ENCODE peak calls at places on chromosome 19, in five cellular contexts. X is AG09309; D is GM03348; C is activated CD4-positive, alpha-beta T cell treated with anti-CD3 and anti-CD28 coated beads for 24 hours; B is non-pigmented ciliary epithelial cell. T is an unnamed sample.

GRCh38 chr19:24140099-24140498 is 53.1 kb downstream of the ZNF254 start:
- DNase-seq in B (peak), C (no peak), D (no peak), X (peak), T (peak)

GRCh38 chr19:1081301-1082164 is 13.6 kb downstream of the POLR2E start:
- DNase-seq in D (no peak), X (no peak), C (no peak), B (no peak), T (no peak)

GRCh38 chr19:13350761-13351160 is 155.5 kb downstream of the CACNA1A start:
- DNase-seq in X (no peak), B (no peak), C (no peak), D (no peak), T (no peak)

GRCh38 chr19:58538257-58539168 is 5.4 kb upstream of the TRIM28 start:
- DNase-seq in D (no peak), C (no peak), X (no peak), B (no peak), T (no peak)

GRCh38 chr19:14089662-14090508 is 666 bp downstream of the SAMD1 start:
- DNase-seq in B (no peak), D (peak), C (no peak), X (no peak), T (no peak)

GRCh38 chr19:58499021-58499927 is 12.5 kb downstream of the SLC27A5 start:
- DNase-seq in D (peak), X (peak), B (peak), C (peak), T (peak)

GRCh38 chr19:1490311-1491113 is at the start of gene PCSK4:
- DNase-seq in C (peak), X (peak), B (peak), D (peak), T (peak)

GRCh38 chr19:18483119-18483518 is 38.8 kb downstream of the ELL start:
- DNase-seq in X (no peak), C (no peak), B (no peak), D (no peak), T (no peak)

GRCh38 chr19:57280913-57281425 is 684 bp downstream of the ZNF460 start:
- DNase-seq in D (peak), X (no peak), C (no peak), B (no peak), T (no peak)

GRCh38 chr19:13962738-13963602 is 10.7 kb downstream of the DCAF15 start:
- DNase-seq in D (no peak), B (no peak), C (no peak), X (no peak), T (no peak)

GRCh38 chr19:16013181-16013850 is 63.0 kb upstream of the TPM4 start:
- DNase-seq in B (no peak), X (no peak), C (no peak), D (no peak), T (no peak)

GRCh38 chr19:29690842-29691241 is 24.2 kb downstream of the C19orf12 start:
- DNase-seq in D (no peak), B (no peak), X (no peak), C (no peak), T (no peak)

GRCh38 chr19:44111910-44112463 is 1.2 kb upstream of the ZNF225 start:
- DNase-seq in X (peak), B (peak), C (no peak), D (peak), T (peak)

GRCh38 chr19:31178833-31179470 is 170.3 kb downstream of the TSHZ3 start:
- DNase-seq in C (no peak), X (no peak), D (no peak), B (no peak), T (no peak)

GRCh38 chr19:19480688-19481087 is 34.7 kb downstream of the TSSK6 start:
- DNase-seq in C (no peak), X (no peak), B (no peak), D (no peak), T (no peak)

GRCh38 chr19:41353466-41354342 is at the start of gene TGFB1:
- DNase-seq in C (peak), X (peak), D (peak), B (peak), T (peak)

GRCh38 chr19:1862424-1863307 is 713 bp downstream of the KLF16 start:
- DNase-seq in D (peak), B (no peak), X (no peak), C (no peak), T (no peak)

GRCh38 chr19:40521276-40521675 is 54.5 kb downstream of the SPTBN4 start:
- DNase-seq in D (no peak), B (no peak), X (peak), C (no peak), T (no peak)

GRCh38 chr19:51417107-51417806 is at the start of gene SIGLEC10:
- DNase-seq in D (peak), C (no peak), B (no peak), X (no peak), T (no peak)

GRCh38 chr19:2015611-2015950 is at the start of gene BTBD2:
- DNase-seq in C (peak), X (peak), B (no peak), D (peak), T (peak)

GRCh38 chr19:37932985-37933953 is 26.3 kb downstream of the SIPA1L3 start:
- DNase-seq in D (peak), B (no peak), C (no peak), X (no peak), T (no peak)

GRCh38 chr19:2462635-2463421 is 6.1 kb upstream of the LMNB2 start:
- DNase-seq in X (peak), D (peak), B (peak), C (no peak), T (peak)

GRCh38 chr19:15303105-15303780 is 29.1 kb downstream of the BRD4 start:
- DNase-seq in B (no peak), C (no peak), X (no peak), D (no peak), T (no peak)

GRCh38 chr19:50518091-50519005 is 4.6 kb upstream of the ASPDH start:
- DNase-seq in B (no peak), C (no peak), X (no peak), D (no peak), T (no peak)

GRCh38 chr19:41811036-41811435 is 14.6 kb downstream of the CEACAM3 start:
- DNase-seq in X (no peak), B (no peak), D (no peak), C (no peak), T (no peak)

GRCh38 chr19:3357731-3358391 is 8.5 kb upstream of the NFIC start:
- DNase-seq in D (no peak), B (no peak), X (no peak), C (no peak), T (no peak)

GRCh38 chr19:5891572-5891937 is 12.0 kb downstream of the NDUFA11 start:
- DNase-seq in C (no peak), B (no peak), D (no peak), X (no peak), T (no peak)

GRCh38 chr19:33800012-33800680 is 3.5 kb downstream of the KCTD15 start:
- DNase-seq in B (no peak), X (no peak), C (no peak), D (no peak), T (no peak)

GRCh38 chr19:887072-887471 is 5.9 kb downstream of the MED16 start:
- DNase-seq in C (no peak), D (no peak), B (no peak), X (peak), T (peak)

GRCh38 chr19:52991021-52991420 is 22.7 kb upstream of the ERVV-1 start:
- DNase-seq in B (no peak), C (no peak), X (no peak), D (no peak), T (no peak)

GRCh38 chr19:18590273-18591272 is 2.0 kb downstream of the REX1BD start:
- DNase-seq in B (peak), D (no peak), X (no peak), C (no peak), T (no peak)